ENCODE peak calls at places on chromosomes 6 and 20, in ten cellular contexts. I is cardiac muscle cell; S is PC-3; C is HCT116; B is fibroblast of lung; D is CD8-positive, alpha-beta T cell; L is heart right ventricle; Z is uterus; M is RWPE1; N is psoas muscle. Q is an unnamed sample.
A peak's percentile ranks its signal among the peaks of the same experiment; 100 is the strongest.

GRCh38 chr6:7513534-7513933 is 27.9 kb upstream of the DSP start:
- DNase-seq in I (no peak), S (no peak), C (no peak), B (no peak), D (no peak), L (no peak), Z (no peak), M (no peak), N (no peak), Q (no peak)

GRCh38 chr6:3612341-3613041 is 139.0 kb downstream of the PXDC1 start:
- DNase-seq in I (peak; percentile 80), S (peak; percentile 98), C (peak; percentile 68), B (peak; percentile 62), D (no peak), L (no peak), Z (no peak), M (peak; percentile 92), N (no peak), Q (no peak)

GRCh38 chr6:163710552-163710951 is 296.0 kb downstream of the QKI start:
- DNase-seq in I (no peak), S (no peak), C (no peak), B (no peak), D (no peak), L (peak; percentile 32), Z (no peak), M (no peak), N (no peak), Q (no peak)

GRCh38 chr20:40933758-40934157 is 94.9 kb upstream of the TOP1 start:
- DNase-seq in I (no peak), S (no peak), C (no peak), B (no peak), D (no peak), L (no peak), Z (no peak), M (no peak), N (no peak), Q (no peak)

GRCh38 chr6:16524380-16524707 is 236.9 kb downstream of the ATXN1 start:
- DNase-seq in I (peak; percentile 76), S (no peak), C (no peak), B (peak; percentile 39), D (no peak), L (no peak), Z (no peak), M (no peak), N (no peak), Q (no peak)

GRCh38 chr6:136226674-136227377 is 23.3 kb downstream of the MTFR2 start:
- DNase-seq in I (no peak), S (no peak), C (no peak), B (no peak), D (no peak), L (no peak), Z (no peak), M (no peak), N (no peak), Q (no peak)

GRCh38 chr20:34045294-34045693 is 51.6 kb downstream of the RALY start:
- DNase-seq in I (peak; percentile 82), S (no peak), C (no peak), B (peak; percentile 29), D (no peak), L (peak; percentile 70), Z (peak; percentile 33), M (no peak), N (peak; percentile 23), Q (no peak)

GRCh38 chr6:117906454-117906904 is 585 bp upstream of the SLC35F1 start:
- DNase-seq in I (no peak), S (peak; percentile 11), C (no peak), B (no peak), D (no peak), L (no peak), Z (no peak), M (no peak), N (no peak), Q (no peak)

GRCh38 chr6:84953401-84953800 is 189.0 kb upstream of the TBX18 start:
- DNase-seq in I (peak; percentile 34), S (no peak), C (no peak), B (no peak), D (no peak), L (no peak), Z (no peak), M (no peak), N (no peak), Q (no peak)

GRCh38 chr20:35698298-35699126 is 640 bp downstream of the NFS1 start:
- DNase-seq in I (peak; percentile 23), S (no peak), C (no peak), B (no peak), D (no peak), L (no peak), Z (no peak), M (peak; percentile 65), N (no peak), Q (no peak)

GRCh38 chr20:51346686-51347485 is 195.6 kb downstream of the NFATC2 start:
- DNase-seq in I (no peak), S (peak; percentile 90), C (no peak), B (peak; percentile 59), D (no peak), L (no peak), Z (no peak), M (peak; percentile 88), N (no peak), Q (no peak)

GRCh38 chr20:51342510-51343236 is 199.8 kb downstream of the NFATC2 start:
- DNase-seq in I (no peak), S (no peak), C (no peak), B (no peak), D (no peak), L (no peak), Z (no peak), M (no peak), N (no peak), Q (no peak)

GRCh38 chr20:51347871-51348270 is 194.6 kb downstream of the NFATC2 start:
- DNase-seq in I (no peak), S (no peak), C (no peak), B (no peak), D (no peak), L (no peak), Z (no peak), M (no peak), N (no peak), Q (no peak)

GRCh38 chr20:51348866-51349265 is 193.7 kb downstream of the NFATC2 start:
- DNase-seq in I (no peak), S (no peak), C (no peak), B (no peak), D (no peak), L (no peak), Z (no peak), M (no peak), N (no peak), Q (no peak)

DNA sequence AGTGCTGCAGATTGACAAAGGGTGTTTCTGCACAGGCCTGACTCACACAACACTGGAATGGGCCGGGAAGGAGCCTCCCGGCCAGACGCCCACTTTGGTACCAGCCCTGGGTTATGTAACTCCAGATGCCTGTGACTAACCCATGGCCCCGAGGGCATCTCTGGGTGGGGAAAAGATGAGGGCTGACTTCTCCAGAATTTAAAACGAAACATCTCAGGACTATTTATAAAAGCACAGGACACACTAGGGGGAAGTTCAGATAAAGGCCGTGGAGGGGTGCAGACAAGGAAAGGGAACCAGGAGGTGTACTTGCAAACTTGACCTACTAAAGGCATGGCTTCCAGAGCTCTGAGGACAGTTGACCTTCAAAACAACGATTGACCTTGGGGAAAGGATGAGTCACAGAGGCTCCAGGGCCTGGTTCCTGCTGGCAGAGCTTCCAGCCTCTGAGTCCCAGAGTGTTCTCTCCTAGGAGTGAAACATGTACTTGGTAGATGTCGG is 196.9 kb downstream of the NFATC2 start:
- DNase-seq in I (peak; percentile 46), S (peak; percentile 75), C (no peak), B (peak; percentile 84), D (no peak), L (no peak), Z (no peak), M (peak; percentile 98), N (peak; percentile 26), Q (no peak)
- H3K27ac ChIP-seq in I (no peak overlapping the region), S (peak overlapping the region; percentile 76), C (no peak overlapping the region), B (peak overlapping the region; percentile 40), D (no peak overlapping the region), L (no peak overlapping the region), Z (no peak overlapping the region), M (peak overlapping the region; percentile 91), N (no peak overlapping the region), Q (no peak overlapping the region)

GRCh38 chr20:58981564-58982364 is 708 bp downstream of the NELFCD start:
- DNase-seq in I (no peak), S (peak; percentile 36), C (no peak), B (peak; percentile 20), D (no peak), L (no peak), Z (no peak), M (peak; percentile 51), N (no peak), Q (no peak)
- H3K27ac ChIP-seq in I (peak overlapping the region; percentile 87), S (no peak overlapping the region), C (peak overlapping the region; percentile 87), B (no peak overlapping the region), D (peak overlapping the region; percentile 57), L (peak overlapping the region; percentile 81), Z (peak overlapping the region; percentile 89), M (peak overlapping the region; percentile 77), N (peak overlapping the region; percentile 93), Q (peak overlapping the region; percentile 0)

GRCh38 chr6:152313542-152314482 is 323.4 kb downstream of the SYNE1 start:
- DNase-seq in I (peak; percentile 78), S (no peak), C (no peak), B (peak; percentile 25), D (no peak), L (no peak), Z (no peak), M (no peak), N (no peak), Q (no peak)
- H3K27ac ChIP-seq in I (peak overlapping the region; percentile 49), S (no peak overlapping the region), C (no peak overlapping the region), B (peak overlapping the region; percentile 34), D (no peak overlapping the region), L (no peak overlapping the region), Z (no peak overlapping the region), M (no peak overlapping the region), N (peak overlapping the region; percentile 7), Q (peak overlapping the region; percentile 16)

GRCh38 chr6:158036261-158036660 is 54.6 kb downstream of the SYNJ2 start:
- DNase-seq in I (no peak), S (no peak), C (no peak), B (no peak), D (no peak), L (no peak), Z (no peak), M (no peak), N (no peak), Q (no peak)
- H3K27ac ChIP-seq in I (no peak overlapping the region), S (no peak overlapping the region), C (no peak overlapping the region), B (no peak overlapping the region), D (no peak overlapping the region), L (no peak overlapping the region), Z (no peak overlapping the region), M (no peak overlapping the region), N (no peak overlapping the region), Q (peak overlapping the region; percentile 39)

DNA sequence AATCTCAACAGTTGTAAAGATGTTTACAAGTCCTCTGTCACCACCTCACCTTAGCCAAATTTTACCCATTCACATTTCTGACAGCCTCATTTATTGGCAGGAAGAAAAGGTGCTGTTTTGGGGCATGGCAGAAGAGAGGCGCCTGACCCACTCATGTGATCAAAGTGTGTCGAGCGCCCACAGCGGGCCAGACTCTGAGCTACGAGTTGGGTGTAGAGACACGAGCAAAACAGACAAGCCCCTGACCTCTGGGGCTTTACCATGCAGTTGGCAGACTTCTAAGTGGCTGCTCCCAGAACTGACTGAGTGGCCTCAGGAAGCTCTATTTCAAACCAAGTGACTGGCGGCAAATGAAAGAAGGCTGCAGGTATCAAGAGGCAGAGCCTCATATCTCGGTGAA is 167.0 kb downstream of the SOBP start:
- DNase-seq in I (no peak), S (no peak), C (no peak), B (no peak), D (no peak), L (peak; percentile 30), Z (no peak), M (no peak), N (no peak), Q (no peak)
- H3K27ac ChIP-seq in I (peak overlapping the region; percentile 39), S (no peak overlapping the region), C (no peak overlapping the region), B (peak overlapping the region; percentile 72), D (no peak overlapping the region), L (no peak overlapping the region), Z (no peak overlapping the region), M (no peak overlapping the region), N (peak overlapping the region; percentile 94), Q (no peak overlapping the region)

GRCh38 chr6:29552512-29553051 is 7.0 kb downstream of the UBD start:
- DNase-seq in I (peak; percentile 79), S (peak; percentile 75), C (peak; percentile 21), B (peak; percentile 81), D (no peak), L (peak; percentile 41), Z (no peak), M (peak; percentile 64), N (no peak), Q (no peak)
- H3K27ac ChIP-seq in I (no peak overlapping the region), S (no peak overlapping the region), C (no peak overlapping the region), B (no peak overlapping the region), D (no peak overlapping the region), L (no peak overlapping the region), Z (peak overlapping the region; percentile 41), M (no peak overlapping the region), N (no peak overlapping the region), Q (no peak overlapping the region)

Q was measured in caudate nucleus.